ENCODE peak calls at places on chromosomes 11 and 22, in seven cellular contexts. One of them, this sample, is unnamed. For H3K27me3, the result is how much of the 10 kb centered on the place peaks cover.

GRCh38 chr11:5689551-5689983 is at the start of gene TRIM22:
- DNase-seq in heart right ventricle: no peak
- DNase-seq in heart left ventricle: no peak
- DNase-seq in HL-60: peak
- DNase-seq in CD8-positive, alpha-beta T cell: no peak
- DNase-seq in A673: peak
- DNase-seq in cardiac muscle cell: no peak
- DNase-seq in this sample: no peak

GRCh38 chr22:44648085-44648820 is 53.8 kb upstream of the PRR5 start:
- DNase-seq in CD8-positive, alpha-beta T cell: no peak
- DNase-seq in HL-60: no peak
- DNase-seq in heart left ventricle: no peak
- DNase-seq in A673: no peak
- DNase-seq in heart right ventricle: no peak
- DNase-seq in cardiac muscle cell: no peak
- DNase-seq in this sample: no peak

GRCh38 chr22:44891293-44891747 is 118.5 kb downstream of the PHF21B start:
- DNase-seq in cardiac muscle cell: no peak
- DNase-seq in heart right ventricle: no peak
- DNase-seq in CD8-positive, alpha-beta T cell: no peak
- DNase-seq in heart left ventricle: no peak
- DNase-seq in HL-60: no peak
- DNase-seq in A673: no peak
- DNase-seq in this sample: no peak

GRCh38 chr11:111557425-111558111 is 17.0 kb downstream of the LAYN start:
- DNase-seq in HL-60: no peak
- DNase-seq in A673: no peak
- DNase-seq in heart left ventricle: no peak
- DNase-seq in cardiac muscle cell: no peak
- DNase-seq in heart right ventricle: no peak
- DNase-seq in CD8-positive, alpha-beta T cell: no peak
- DNase-seq in this sample: no peak

GRCh38 chr22:29693151-29693550 is 26.7 kb upstream of the CABP7 start:
- DNase-seq in heart right ventricle: no peak
- DNase-seq in heart left ventricle: no peak
- DNase-seq in CD8-positive, alpha-beta T cell: no peak
- DNase-seq in HL-60: no peak
- DNase-seq in cardiac muscle cell: no peak
- DNase-seq in A673: no peak
- DNase-seq in this sample: no peak

GRCh38 chr22:35541254-35541748 is 670 bp downstream of the RASD2 start:
- DNase-seq in cardiac muscle cell: peak
- DNase-seq in CD8-positive, alpha-beta T cell: no peak
- DNase-seq in heart right ventricle: no peak
- DNase-seq in A673: no peak
- DNase-seq in heart left ventricle: peak
- DNase-seq in HL-60: no peak
- DNase-seq in this sample: no peak

GRCh38 chr11:58059011-58059358 is 28.2 kb downstream of the OR6Q1 start:
- DNase-seq in heart left ventricle: no peak
- DNase-seq in CD8-positive, alpha-beta T cell: no peak
- DNase-seq in cardiac muscle cell: peak
- DNase-seq in A673: no peak
- DNase-seq in heart right ventricle: no peak
- DNase-seq in HL-60: no peak
- DNase-seq in this sample: no peak

GRCh38 chr11:128559496-128560103 is 27.8 kb downstream of the ETS1 start:
- DNase-seq in cardiac muscle cell: no peak
- DNase-seq in CD8-positive, alpha-beta T cell: no peak
- DNase-seq in HL-60: no peak
- DNase-seq in heart right ventricle: no peak
- DNase-seq in A673: no peak
- DNase-seq in heart left ventricle: no peak
- DNase-seq in this sample: no peak

GRCh38 chr11:118918128-118918685 is 7.5 kb downstream of the BCL9L start:
- DNase-seq in heart left ventricle: peak
- DNase-seq in cardiac muscle cell: no peak
- DNase-seq in HL-60: no peak
- DNase-seq in CD8-positive, alpha-beta T cell: no peak
- DNase-seq in A673: peak
- DNase-seq in heart right ventricle: peak
- DNase-seq in this sample: peak

GRCh38 chr22:16783930-16784354 is 41.3 kb downstream of the XKR3 start:
- DNase-seq in heart right ventricle: no peak
- DNase-seq in CD8-positive, alpha-beta T cell: no peak
- DNase-seq in heart left ventricle: no peak
- DNase-seq in A673: peak
- DNase-seq in HL-60: no peak
- DNase-seq in cardiac muscle cell: no peak
- DNase-seq in this sample: no peak

GRCh38 chr11:96054870-96055705 is 131.2 kb upstream of the MTMR2 start:
- DNase-seq in heart right ventricle: no peak
- DNase-seq in cardiac muscle cell: peak
- DNase-seq in heart left ventricle: no peak
- DNase-seq in CD8-positive, alpha-beta T cell: no peak
- DNase-seq in A673: peak
- DNase-seq in HL-60: no peak
- DNase-seq in this sample: no peak

GRCh38 chr11:3220101-3220500 is 1.5 kb upstream of the MRGPRG start:
- DNase-seq in heart right ventricle: no peak
- DNase-seq in cardiac muscle cell: no peak
- DNase-seq in heart left ventricle: no peak
- DNase-seq in A673: no peak
- DNase-seq in HL-60: no peak
- DNase-seq in CD8-positive, alpha-beta T cell: no peak
- DNase-seq in this sample: no peak

GRCh38 chr11:2912038-2912410 is 17.2 kb downstream of the PHLDA2 start:
- DNase-seq in CD8-positive, alpha-beta T cell: no peak
- DNase-seq in A673: no peak
- DNase-seq in cardiac muscle cell: no peak
- DNase-seq in HL-60: no peak
- DNase-seq in heart right ventricle: no peak
- DNase-seq in heart left ventricle: no peak
- DNase-seq in this sample: no peak

GRCh38 chr11:116101737-116102275 is 597.6 kb upstream of the CADM1 start:
- DNase-seq in HL-60: no peak
- DNase-seq in A673: no peak
- DNase-seq in heart left ventricle: no peak
- DNase-seq in CD8-positive, alpha-beta T cell: no peak
- DNase-seq in heart right ventricle: no peak
- DNase-seq in cardiac muscle cell: no peak
- DNase-seq in this sample: no peak

GRCh38 chr11:116109228-116109627 is 605.0 kb upstream of the CADM1 start:
- DNase-seq in heart left ventricle: no peak
- DNase-seq in HL-60: no peak
- DNase-seq in cardiac muscle cell: no peak
- DNase-seq in A673: peak
- DNase-seq in heart right ventricle: no peak
- DNase-seq in CD8-positive, alpha-beta T cell: no peak
- DNase-seq in this sample: no peak

GRCh38 chr11:116107229-116107628 is 603.0 kb upstream of the CADM1 start:
- DNase-seq in cardiac muscle cell: no peak
- DNase-seq in heart right ventricle: no peak
- DNase-seq in A673: no peak
- DNase-seq in heart left ventricle: no peak
- DNase-seq in HL-60: no peak
- DNase-seq in CD8-positive, alpha-beta T cell: no peak
- DNase-seq in this sample: no peak

GRCh38 chr11:116108161-116108560 is 603.9 kb upstream of the CADM1 start:
- DNase-seq in A673: no peak
- DNase-seq in cardiac muscle cell: no peak
- DNase-seq in HL-60: no peak
- DNase-seq in heart right ventricle: no peak
- DNase-seq in CD8-positive, alpha-beta T cell: no peak
- DNase-seq in heart left ventricle: no peak
- DNase-seq in this sample: no peak

DNA sequence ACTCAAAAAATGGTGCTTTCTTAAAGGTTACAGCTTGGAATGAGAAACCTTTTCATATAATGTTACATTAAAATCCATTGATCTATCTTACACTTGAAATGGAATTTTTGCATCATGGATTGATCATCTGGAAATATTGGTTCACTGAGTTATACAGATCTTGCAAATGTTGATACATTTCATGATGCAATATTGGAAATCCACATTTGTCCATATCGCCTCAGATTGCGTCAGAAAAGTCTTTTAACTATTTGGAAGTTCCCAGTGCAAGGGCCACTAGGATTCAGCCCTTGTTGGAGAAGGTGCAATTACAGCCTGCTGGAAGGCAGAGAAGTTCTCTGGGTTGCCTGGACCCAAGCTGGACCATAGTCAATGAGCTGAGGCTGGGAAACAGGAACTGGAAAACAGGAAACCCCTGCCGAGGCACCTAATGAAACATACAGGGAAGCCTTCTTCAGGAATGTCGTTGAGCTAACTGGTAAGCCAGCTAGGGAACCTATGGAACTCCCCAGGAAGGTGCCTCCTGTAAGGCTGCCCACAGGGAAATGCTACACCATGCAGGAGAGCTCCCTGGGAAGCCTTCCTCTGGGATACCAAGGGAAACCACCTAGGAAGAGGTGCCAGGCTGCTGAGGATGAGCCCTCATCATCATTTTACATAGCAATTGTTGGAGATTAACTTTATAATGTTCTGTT is 600.4 kb upstream of the CADM1 start:
- DNase-seq in cardiac muscle cell: no peak
- DNase-seq in heart left ventricle: no peak
- DNase-seq in CD8-positive, alpha-beta T cell: no peak
- DNase-seq in heart right ventricle: no peak
- DNase-seq in HL-60: no peak
- DNase-seq in A673: no peak
- DNase-seq in this sample: no peak
- H3K27me3 ChIP-seq in cardiac muscle cell: under half
- H3K27me3 ChIP-seq in heart left ventricle: under half
- H3K27me3 ChIP-seq in CD8-positive, alpha-beta T cell: under half
- H3K27me3 ChIP-seq in heart right ventricle: under half
- H3K27me3 ChIP-seq in HL-60: under half
- H3K27me3 ChIP-seq in A673: under half
- H3K27me3 ChIP-seq in this sample: under half

GRCh38 chr11:9094420-9094819 is 3.0 kb upstream of the SCUBE2 start:
- DNase-seq in CD8-positive, alpha-beta T cell: no peak
- DNase-seq in cardiac muscle cell: no peak
- DNase-seq in heart left ventricle: no peak
- DNase-seq in HL-60: no peak
- DNase-seq in heart right ventricle: no peak
- DNase-seq in A673: no peak
- DNase-seq in this sample: no peak

GRCh38 chr11:9092846-9093778 is 1.7 kb upstream of the SCUBE2 start:
- DNase-seq in cardiac muscle cell: no peak
- DNase-seq in CD8-positive, alpha-beta T cell: no peak
- DNase-seq in A673: peak
- DNase-seq in heart left ventricle: no peak
- DNase-seq in heart right ventricle: no peak
- DNase-seq in HL-60: no peak
- DNase-seq in this sample: no peak

GRCh38 chr11:9099617-9100016 is 8.2 kb upstream of the SCUBE2 start:
- DNase-seq in A673: no peak
- DNase-seq in CD8-positive, alpha-beta T cell: no peak
- DNase-seq in HL-60: no peak
- DNase-seq in heart left ventricle: no peak
- DNase-seq in heart right ventricle: no peak
- DNase-seq in cardiac muscle cell: no peak
- DNase-seq in this sample: no peak

GRCh38 chr11:9095421-9095820 is 4.0 kb upstream of the SCUBE2 start:
- DNase-seq in heart right ventricle: no peak
- DNase-seq in HL-60: no peak
- DNase-seq in heart left ventricle: no peak
- DNase-seq in cardiac muscle cell: no peak
- DNase-seq in CD8-positive, alpha-beta T cell: no peak
- DNase-seq in A673: peak
- DNase-seq in this sample: no peak

GRCh38 chr11:9096427-9096826 is 5.0 kb upstream of the SCUBE2 start:
- DNase-seq in A673: no peak
- DNase-seq in HL-60: no peak
- DNase-seq in heart right ventricle: no peak
- DNase-seq in heart left ventricle: no peak
- DNase-seq in cardiac muscle cell: no peak
- DNase-seq in CD8-positive, alpha-beta T cell: no peak
- DNase-seq in this sample: no peak
- TF ChIP-seq CTCF in A673: no peak
- TF ChIP-seq CTCF in HL-60: no peak
- TF ChIP-seq CTCF in heart right ventricle: no peak
- TF ChIP-seq CTCF in heart left ventricle: no peak
- TF ChIP-seq CTCF in cardiac muscle cell: no peak
- TF ChIP-seq CTCF in CD8-positive, alpha-beta T cell: no peak
- TF ChIP-seq CTCF in this sample: no peak

GRCh38 chr11:113387605-113388211 is at the start of gene ANKK1:
- DNase-seq in heart right ventricle: no peak
- DNase-seq in HL-60: no peak
- DNase-seq in cardiac muscle cell: peak
- DNase-seq in CD8-positive, alpha-beta T cell: no peak
- DNase-seq in A673: no peak
- DNase-seq in heart left ventricle: no peak
- DNase-seq in this sample: no peak
- H3K27me3 ChIP-seq in heart right ventricle: under half
- H3K27me3 ChIP-seq in HL-60: under half
- H3K27me3 ChIP-seq in cardiac muscle cell: under half
- H3K27me3 ChIP-seq in CD8-positive, alpha-beta T cell: under half
- H3K27me3 ChIP-seq in A673: under half
- H3K27me3 ChIP-seq in heart left ventricle: under half
- H3K27me3 ChIP-seq in this sample: under half

GRCh38 chr11:34890812-34891211 is 25.4 kb downstream of the APIP start:
- DNase-seq in HL-60: no peak
- DNase-seq in heart right ventricle: no peak
- DNase-seq in CD8-positive, alpha-beta T cell: no peak
- DNase-seq in cardiac muscle cell: peak
- DNase-seq in A673: peak
- DNase-seq in heart left ventricle: no peak
- DNase-seq in this sample: no peak

GRCh38 chr11:34887260-34887659 is 28.9 kb downstream of the APIP start:
- DNase-seq in CD8-positive, alpha-beta T cell: no peak
- DNase-seq in heart left ventricle: no peak
- DNase-seq in cardiac muscle cell: no peak
- DNase-seq in heart right ventricle: no peak
- DNase-seq in HL-60: no peak
- DNase-seq in A673: no peak
- DNase-seq in this sample: no peak

GRCh38 chr11:34886609-34887008 is 29.6 kb downstream of the APIP start:
- DNase-seq in HL-60: no peak
- DNase-seq in CD8-positive, alpha-beta T cell: no peak
- DNase-seq in heart left ventricle: no peak
- DNase-seq in cardiac muscle cell: no peak
- DNase-seq in A673: no peak
- DNase-seq in heart right ventricle: no peak
- DNase-seq in this sample: no peak

GRCh38 chr11:34891611-34892010 is 24.6 kb downstream of the APIP start:
- DNase-seq in A673: no peak
- DNase-seq in cardiac muscle cell: no peak
- DNase-seq in heart right ventricle: no peak
- DNase-seq in HL-60: no peak
- DNase-seq in heart left ventricle: no peak
- DNase-seq in CD8-positive, alpha-beta T cell: no peak
- DNase-seq in this sample: no peak

DNA sequence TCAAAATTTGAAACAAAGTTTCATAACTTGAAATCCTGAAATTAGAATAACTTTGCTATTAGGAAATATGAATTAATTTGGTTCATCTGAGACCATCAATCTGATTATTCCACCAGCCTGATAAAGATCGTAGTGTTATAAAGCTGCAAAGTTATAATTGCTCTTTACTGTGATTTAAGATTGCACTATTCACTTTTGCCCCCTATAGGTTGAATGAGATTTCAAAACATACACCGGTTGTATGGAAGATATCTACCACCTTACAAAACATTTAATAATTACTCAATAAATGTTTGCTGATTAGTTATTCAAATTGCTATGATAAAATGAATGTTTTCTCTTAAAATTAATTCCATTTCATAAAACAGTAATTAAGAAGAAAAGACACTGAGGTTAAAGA is 26.1 kb downstream of the APIP start:
- DNase-seq in heart right ventricle: no peak
- DNase-seq in HL-60: no peak
- DNase-seq in A673: no peak
- DNase-seq in CD8-positive, alpha-beta T cell: no peak
- DNase-seq in heart left ventricle: no peak
- DNase-seq in cardiac muscle cell: no peak
- DNase-seq in this sample: no peak
- TF ChIP-seq CTCF in heart right ventricle: no peak
- TF ChIP-seq CTCF in HL-60: no peak
- TF ChIP-seq CTCF in A673: peak
- TF ChIP-seq CTCF in CD8-positive, alpha-beta T cell: no peak
- TF ChIP-seq CTCF in heart left ventricle: no peak
- TF ChIP-seq CTCF in cardiac muscle cell: peak
- TF ChIP-seq CTCF in this sample: no peak

This sample was measured in right atrium auricular region.